ENCODE peak calls at places on chromosome 16, in six cellular contexts. U is cardiac muscle cell, J is OCI-LY7, A is A549, F is breast epithelium, M is hepatocyte. T is an unnamed sample. For H3K4me1, the result is how much of the 10 kb centered on the place peaks cover.

GRCh38 chr16:11420895-11421294 is 75.6 kb downstream of the RMI2 start:
- DNase-seq in F (no peak), A (no peak), U (no peak), J (no peak), M (no peak), T (no peak)

GRCh38 chr16:11258553-11259287 is 2.7 kb upstream of the SOCS1 start:
- DNase-seq in M (no peak), U (no peak), F (peak), J (peak), A (no peak), T (no peak)

GRCh38 chr16:49639739-49640388 is 216.0 kb downstream of the ZNF423 start:
- DNase-seq in F (no peak), J (no peak), M (peak), U (peak), A (no peak), T (no peak)

GRCh38 chr16:54285414-54286066 is 1.0 kb downstream of the IRX3 start:
- DNase-seq in A (peak), U (peak), F (no peak), J (no peak), M (no peak), T (no peak)

GRCh38 chr16:83967838-83968482 is at the start of gene NECAB2:
- DNase-seq in U (peak), A (no peak), F (no peak), J (peak), M (peak), T (no peak)

GRCh38 chr16:22007159-22007508 is 777 bp upstream of the MOSMO start:
- DNase-seq in F (no peak), M (no peak), U (no peak), J (peak), A (no peak), T (no peak)

GRCh38 chr16:4123617-4124300 is 7.5 kb upstream of the ADCY9 start:
- DNase-seq in F (no peak), M (no peak), U (no peak), A (no peak), J (no peak), T (no peak)

GRCh38 chr16:74667215-74667765 is 613 bp upstream of the RFWD3 start:
- DNase-seq in J (peak), M (peak), F (no peak), U (peak), A (peak), T (no peak)

GRCh38 chr16:16096161-16096857 is 127.0 kb downstream of the ABCC6 start:
- DNase-seq in J (peak), A (no peak), F (no peak), U (no peak), M (no peak), T (no peak)

GRCh38 chr16:24493859-24494258 is 45.5 kb upstream of the RBBP6 start:
- DNase-seq in U (no peak), F (no peak), A (peak), J (no peak), M (no peak), T (peak)

GRCh38 chr16:30748634-30749445 is 615 bp downstream of the PHKG2 start:
- DNase-seq in M (peak), A (peak), U (peak), J (peak), F (no peak), T (no peak)

GRCh38 chr16:70588565-70588964 is 57.8 kb upstream of the IL34 start:
- DNase-seq in M (no peak), A (no peak), J (no peak), U (no peak), F (no peak), T (peak)

GRCh38 chr16:66486773-66487579 is 59.9 kb downstream of the BEAN1 start:
- DNase-seq in U (no peak), A (peak), J (no peak), M (peak), F (peak), T (peak)

GRCh38 chr16:49575352-49576172 is 202.0 kb downstream of the C16orf78 start:
- DNase-seq in F (no peak), M (peak), U (peak), J (peak), A (no peak), T (no peak)

GRCh38 chr16:27980919-27981670 is 82.4 kb downstream of the GSG1L start:
- DNase-seq in F (no peak), U (no peak), J (no peak), A (no peak), M (no peak), T (no peak)

GRCh38 chr16:69762843-69763556 is 868 bp downstream of the WWP2 start:
- DNase-seq in U (peak), J (peak), M (peak), A (peak), F (no peak), T (peak)

GRCh38 chr16:24939224-24939623 is 75.9 kb downstream of the ARHGAP17 start:
- DNase-seq in M (no peak), A (no peak), F (no peak), U (no peak), J (no peak), T (no peak)

GRCh38 chr16:28064706-28065249 is 1.3 kb upstream of the GSG1L start:
- DNase-seq in A (no peak), U (no peak), F (no peak), M (no peak), J (no peak), T (no peak)

GRCh38 chr16:576823-577201 is 7.0 kb downstream of the PIGQ start:
- DNase-seq in U (no peak), J (no peak), A (no peak), F (no peak), M (no peak), T (no peak)

GRCh38 chr16:50833929-50834328 is 92.0 kb downstream of the CYLD start:
- DNase-seq in M (no peak), U (no peak), A (no peak), J (no peak), F (no peak), T (no peak)

GRCh38 chr16:21157632-21158031 is 842 bp upstream of the LDAF1 start:
- DNase-seq in A (no peak), M (no peak), U (no peak), F (no peak), J (no peak), T (no peak)

GRCh38 chr16:82260212-82260795 is 90.3 kb upstream of the MPHOSPH6 start:
- DNase-seq in U (no peak), F (no peak), M (no peak), A (no peak), J (no peak), T (no peak)

GRCh38 chr16:58339452-58339938 is 44.7 kb upstream of the PRSS54 start:
- DNase-seq in A (peak), M (no peak), J (no peak), U (peak), F (no peak), T (no peak)

GRCh38 chr16:17173134-17173729 is 297.5 kb downstream of the XYLT1 start:
- DNase-seq in A (no peak), M (peak), U (no peak), J (peak), F (no peak), T (peak)

GRCh38 chr16:81483064-81483969 is 38.7 kb downstream of the CMIP start:
- DNase-seq in J (no peak), A (no peak), U (no peak), M (no peak), F (no peak), T (no peak)

GRCh38 chr16:529012-529575 is 1.6 kb downstream of the CAPN15 start:
- DNase-seq in M (no peak), U (no peak), A (no peak), F (no peak), J (peak), T (no peak)

GRCh38 chr16:25692307-25692706 is 548 bp downstream of the HS3ST4 start:
- DNase-seq in A (no peak), J (no peak), U (peak), F (no peak), M (peak), T (no peak)

GRCh38 chr16:785563-786535 is 2.3 kb downstream of the RPUSD1 start:
- DNase-seq in U (peak), F (peak), A (peak), J (peak), M (peak), T (no peak)

GRCh38 chr16:78425957-78426590 is 326.6 kb downstream of the WWOX start:
- DNase-seq in J (no peak), A (no peak), M (no peak), U (no peak), F (no peak), T (no peak)

GRCh38 chr16:75908718-75909117 is 182.4 kb upstream of the CPHXL start:
- DNase-seq in F (no peak), M (no peak), J (no peak), A (no peak), U (no peak), T (no peak)

GRCh38 chr16:54927125-54928015 is 3.3 kb upstream of the IRX5 start:
- DNase-seq in F (no peak), A (no peak), U (peak), M (no peak), J (peak), T (no peak)

GRCh38 chr16:69087161-69087581 is 18.3 kb upstream of the HAS3 start:
- DNase-seq in M (no peak), J (no peak), F (no peak), A (no peak), U (no peak), T (no peak)

GRCh38 chr16:58451945-58452401 is 48.0 kb upstream of the NDRG4 start:
- DNase-seq in J (no peak), A (peak), M (peak), U (no peak), F (no peak), T (peak)

GRCh38 chr16:64131423-64131822 is 990.4 kb downstream of the CDH11 start:
- DNase-seq in U (no peak), A (no peak), J (no peak), F (no peak), M (no peak), T (no peak)
- H3K27ac ChIP-seq in U (no peak), A (no peak), J (no peak), F (no peak), M (no peak), T (no peak)

GRCh38 chr16:1983544-1984346 is at the start of gene GFER:
- DNase-seq in M (peak), J (peak), U (peak), F (no peak), A (peak), T (peak)
- H3K4me1 ChIP-seq in M (under half), J (under half), U (under half), F (under half), A (under half), T (under half)

GRCh38 chr16:1964506-1965471 is at the start of gene RPS2:
- DNase-seq in M (peak), F (peak), U (peak), J (peak), A (peak), T (peak)

GRCh38 chr16:1966460-1966859 is at the start of gene RNF151:
- DNase-seq in J (no peak), U (no peak), F (no peak), M (no peak), A (no peak), T (no peak)

GRCh38 chr16:1961651-1962067 is 2.3 kb downstream of the NDUFB10 start:
- DNase-seq in A (peak), J (peak), M (no peak), U (no peak), F (no peak), T (no peak)

GRCh38 chr16:1965610-1966009 is 984 bp upstream of the RPS2 start:
- DNase-seq in F (no peak), U (no peak), M (no peak), A (no peak), J (peak), T (no peak)

GRCh38 chr16:1964046-1964505 is 550 bp downstream of the RPS2 start:
- DNase-seq in F (no peak), U (peak), A (peak), M (peak), J (peak), T (no peak)
- TF ChIP-seq CTCF in F (no peak), U (peak), A (no peak), M (peak), J (peak), T (peak)

DNA sequence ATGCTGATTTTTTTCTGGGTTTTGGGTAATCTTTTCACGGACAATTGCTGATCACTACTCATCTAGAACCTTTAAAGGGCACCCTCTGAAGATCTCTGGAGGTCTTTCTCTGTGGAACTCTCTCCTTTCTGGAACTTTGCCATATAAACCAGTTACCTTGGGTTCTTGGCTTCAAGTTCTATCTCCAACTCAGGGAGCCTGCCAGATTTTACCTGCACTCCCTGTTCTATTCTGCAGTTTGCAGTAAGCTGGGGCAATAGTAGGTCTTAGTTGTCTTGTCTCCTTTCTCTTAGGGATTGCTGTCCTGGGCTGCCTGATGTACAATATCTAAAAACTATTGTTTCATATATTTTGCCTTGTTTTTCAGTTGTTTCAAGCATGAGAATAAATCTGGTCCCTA is 120.3 kb downstream of the CHD9 start:
- DNase-seq in U (no peak), A (no peak), M (no peak), F (no peak), J (no peak), T (no peak)
- H3K27ac ChIP-seq in U (no peak), A (no peak), M (no peak), F (no peak), J (no peak), T (no peak)

DNA sequence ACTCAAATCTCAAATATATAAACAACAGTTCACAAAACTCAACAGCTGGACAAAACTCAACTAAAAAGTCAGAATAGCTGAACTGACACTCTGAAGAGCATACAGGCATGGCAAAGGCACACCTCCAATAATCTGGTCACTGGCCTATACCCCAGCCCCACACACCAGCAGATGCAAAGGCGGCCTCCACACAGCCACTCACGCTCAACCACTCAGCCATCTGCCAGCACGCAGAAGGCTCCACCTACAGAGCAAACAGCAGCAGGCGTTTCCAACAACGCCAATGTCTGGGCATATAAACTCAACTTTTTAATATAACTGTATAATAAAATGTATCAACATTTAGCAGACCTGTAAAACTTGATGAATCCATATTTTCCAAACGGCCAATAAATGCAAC is 17.2 kb downstream of the USP7 start:
- DNase-seq in U (no peak), F (no peak), A (no peak), J (peak), M (no peak), T (no peak)
- H3K4me1 ChIP-seq in U (under half), F (under half), A (under half), J (half or more), M (under half), T (under half)

GRCh38 chr16:52912565-52913173 is 140.0 kb downstream of the CHD9NB start:
- DNase-seq in U (peak), F (peak), J (peak), M (peak), A (peak), T (peak)
- TF ChIP-seq CTCF in U (peak), F (peak), J (peak), M (peak), A (peak), T (peak)

GRCh38 chr16:23060458-23061320 is 88.6 kb downstream of the USP31 start:
- DNase-seq in U (peak), M (peak), J (peak), F (peak), A (peak), T (peak)
- H3K27ac ChIP-seq in U (no peak), M (no peak), J (no peak), F (no peak), A (no peak), T (no peak)

T was measured in foreskin keratinocyte.